ENCODE peak calls at places on chromosomes 11 and 22, in six cellular contexts. I, W, U, J, Z and D are unnamed samples.

GRCh38 chr11:96293583-96293982 is 49.4 kb downstream of the MAML2 start:
- DNase-seq in J (no peak), Z (no peak), I (no peak), U (no peak), W (no peak), D (peak)

GRCh38 chr11:59197990-59198389 is 14.7 kb downstream of the MPEG1 start:
- DNase-seq in I (no peak), U (no peak), W (peak), J (no peak), Z (peak), D (no peak)

GRCh38 chr11:86888164-86888977 is 66.8 kb downstream of the FZD4 start:
- DNase-seq in I (no peak), Z (no peak), J (no peak), U (no peak), W (peak), D (no peak)

GRCh38 chr11:32302826-32303225 is 132.5 kb downstream of the WT1 start:
- DNase-seq in U (no peak), J (no peak), Z (no peak), W (no peak), I (no peak), D (no peak)

GRCh38 chr22:25102722-25103121 is 96.9 kb upstream of the CRYBB3 start:
- DNase-seq in U (no peak), Z (no peak), J (no peak), I (no peak), W (no peak), D (no peak)

GRCh38 chr11:35725880-35726279 is 63.3 kb downstream of the TRIM44 start:
- DNase-seq in I (peak), Z (no peak), J (no peak), U (no peak), W (peak), D (no peak)

GRCh38 chr11:115408036-115408911 is 95.9 kb downstream of the CADM1 start:
- DNase-seq in I (no peak), W (no peak), U (no peak), Z (no peak), J (peak), D (no peak)

GRCh38 chr11:95279921-95280861 is 49.2 kb upstream of the SESN3 start:
- DNase-seq in I (no peak), W (no peak), J (no peak), Z (no peak), U (no peak), D (peak)

GRCh38 chr11:8717876-8718753 is 35.5 kb downstream of the RPL27A start:
- DNase-seq in I (peak), J (no peak), U (no peak), W (peak), Z (peak), D (peak)

GRCh38 chr22:25848954-25849353 is 107.0 kb downstream of the MYO18B start:
- DNase-seq in W (no peak), I (no peak), U (no peak), Z (no peak), J (no peak), D (no peak)

GRCh38 chr22:24236656-24237055 is 8.2 kb downstream of the GGT5 start:
- DNase-seq in U (no peak), J (no peak), W (no peak), Z (no peak), I (no peak), D (no peak)

GRCh38 chr11:107851704-107852315 is 6.8 kb downstream of the SLC35F2 start:
- DNase-seq in W (no peak), I (no peak), U (no peak), J (no peak), Z (no peak), D (no peak)

GRCh38 chr22:49760280-49760629 is 67.4 kb downstream of the BRD1 start:
- DNase-seq in U (no peak), J (no peak), I (peak), W (no peak), Z (no peak), D (no peak)

GRCh38 chr11:9738126-9738525 is 74.2 kb downstream of the SWAP70 start:
- DNase-seq in Z (peak), U (no peak), J (no peak), I (no peak), W (no peak), D (no peak)

GRCh38 chr11:35337136-35337918 is 82.0 kb downstream of the SLC1A2 start:
- DNase-seq in Z (no peak), I (peak), U (no peak), J (no peak), W (peak), D (no peak)

GRCh38 chr11:108131993-108132392 is 10.6 kb downstream of the ACAT1 start:
- DNase-seq in Z (no peak), I (no peak), J (no peak), U (no peak), W (no peak), D (no peak)

GRCh38 chr11:15757299-15757698 is 599.0 kb downstream of the SOX6 start:
- DNase-seq in I (no peak), Z (no peak), W (no peak), U (no peak), J (no peak), D (no peak)

GRCh38 chr22:47759909-47760308 is 997.5 kb downstream of the TBC1D22A start:
- DNase-seq in I (no peak), W (no peak), Z (no peak), J (no peak), U (no peak), D (no peak)

GRCh38 chr11:22558638-22559037 is 67.0 kb downstream of the FANCF start:
- DNase-seq in U (no peak), Z (no peak), I (no peak), W (no peak), J (no peak), D (no peak)

GRCh38 chr11:126197277-126197939 is 14.0 kb downstream of the RPUSD4 start:
- DNase-seq in U (no peak), I (no peak), W (peak), J (peak), Z (no peak), D (no peak)

GRCh38 chr11:116892374-116892773 is 55.0 kb upstream of the APOA1 start:
- DNase-seq in I (no peak), J (no peak), W (no peak), U (no peak), Z (no peak), D (no peak)

GRCh38 chr11:116893437-116893836 is 56.0 kb upstream of the APOA1 start:
- DNase-seq in Z (no peak), U (no peak), W (no peak), J (no peak), I (no peak), D (no peak)

GRCh38 chr11:116896211-116896610 is 58.8 kb upstream of the APOA1 start:
- DNase-seq in U (no peak), J (no peak), W (no peak), Z (no peak), I (no peak), D (no peak)

GRCh38 chr11:116893906-116894305 is 56.5 kb upstream of the APOA1 start:
- DNase-seq in Z (no peak), U (no peak), J (no peak), W (no peak), I (no peak), D (no peak)

GRCh38 chr11:116895053-116895757 is 57.8 kb upstream of the APOA1 start:
- DNase-seq in U (peak), I (no peak), Z (peak), J (no peak), W (no peak), D (peak)
- TF ChIP-seq CTCF in U (peak), I (peak), Z (no peak), J (peak), W (peak), D (peak)

GRCh38 chr11:61694971-61695706 is 14.9 kb downstream of the DAGLA start:
- DNase-seq in J (no peak), U (no peak), I (no peak), Z (peak), W (no peak), D (no peak)
- TF ChIP-seq CTCF in J (no peak), U (no peak), I (no peak), Z (no peak), W (peak), D (no peak)

DNA sequence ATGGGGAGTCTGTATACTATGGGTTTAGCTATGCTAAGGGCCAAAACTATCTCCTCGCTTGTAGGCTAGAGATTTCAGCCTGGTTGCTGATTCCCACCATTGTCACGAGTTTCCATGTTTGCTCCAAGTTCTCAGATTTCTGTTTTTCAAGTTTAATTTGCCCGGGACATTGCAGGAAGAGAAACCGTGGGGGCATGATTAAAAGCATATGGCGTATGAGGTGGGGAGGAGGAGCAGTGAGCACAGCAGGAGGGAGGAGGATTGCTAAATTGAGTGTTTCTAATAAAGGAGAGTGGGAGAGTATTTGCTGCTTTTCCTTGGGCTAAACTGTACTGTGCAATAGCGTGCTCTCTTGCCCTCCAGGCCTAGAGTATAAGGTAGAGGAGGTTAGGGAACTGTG is 558.4 kb downstream of the METTL15 start:
- DNase-seq in U (no peak), J (no peak), Z (no peak), I (no peak), W (no peak), D (no peak)
- TF ChIP-seq CTCF in U (no peak), J (no peak), Z (no peak), I (no peak), W (no peak), D (no peak)

GRCh38 chr22:27470169-27470772 is 331.3 kb downstream of the MN1 start:
- DNase-seq in I (no peak), W (no peak), U (no peak), J (no peak), Z (no peak), D (no peak)
- TF ChIP-seq CTCF in I (no peak), W (no peak), U (no peak), J (no peak), Z (no peak), D (no peak)

DNA sequence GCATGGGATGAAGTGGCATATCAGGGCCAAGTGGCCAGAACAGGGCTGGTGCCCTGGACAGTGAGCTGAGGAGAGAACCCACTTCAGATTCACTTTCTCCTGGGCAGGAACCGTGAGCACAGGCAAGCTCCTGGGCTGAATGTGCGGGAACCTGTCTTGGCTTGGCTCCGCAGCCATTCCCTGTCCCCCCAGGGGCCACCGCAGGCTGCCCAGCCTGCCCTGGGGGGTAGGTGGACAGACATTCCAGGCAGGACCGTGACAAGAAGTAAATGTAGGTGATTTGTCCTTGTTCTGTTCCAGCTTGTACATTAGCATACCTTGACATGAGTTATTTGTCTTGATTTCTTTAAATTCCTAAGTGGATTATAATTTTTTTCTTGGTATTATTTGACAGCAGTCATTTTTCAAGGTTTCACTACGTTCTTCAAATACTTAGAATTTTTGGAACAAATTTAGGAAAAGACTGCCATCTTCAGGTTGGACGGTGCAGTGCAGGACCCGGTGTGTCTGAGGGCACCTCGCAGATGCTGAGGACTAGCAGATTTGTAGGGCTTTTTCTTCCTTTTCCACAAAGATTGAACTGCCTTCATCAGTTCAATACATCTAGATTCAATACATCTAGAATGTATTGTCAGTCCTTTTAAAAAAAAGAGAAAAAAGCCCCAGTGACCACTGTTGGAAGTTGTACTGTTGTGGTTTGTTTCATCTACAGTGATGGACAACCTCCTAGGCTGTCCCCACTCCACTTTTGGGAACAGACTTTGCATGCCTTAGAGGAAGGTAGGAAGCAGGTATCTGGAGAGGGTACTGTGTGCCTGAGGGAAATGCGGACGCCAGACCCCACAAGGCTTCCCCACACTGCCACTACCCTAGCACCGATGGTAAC is 115.1 kb upstream of the RASSF10 start:
- DNase-seq in I (peak), U (peak), Z (peak), J (peak), W (peak), D (peak)
- TF ChIP-seq CTCF in I (peak), U (peak), Z (peak), J (peak), W (peak), D (peak)

GRCh38 chr22:37015587-37015878 is 3.7 kb downstream of the TST start:
- DNase-seq in Z (no peak), J (no peak), I (no peak), W (no peak), U (no peak), D (no peak)
- TF ChIP-seq CTCF in Z (no peak), J (no peak), I (no peak), W (no peak), U (no peak), D (no peak)

GRCh38 chr11:65639623-65640482 is 2.0 kb downstream of the SIPA1 start:
- DNase-seq in U (no peak), W (no peak), J (no peak), Z (no peak), I (no peak), D (peak)

GRCh38 chr11:65636108-65636809 is 1.6 kb upstream of the SIPA1 start:
- DNase-seq in I (no peak), Z (no peak), J (no peak), U (no peak), W (no peak), D (no peak)

GRCh38 chr11:65636810-65637557 is 917 bp upstream of the SIPA1 start:
- DNase-seq in U (no peak), J (no peak), W (no peak), Z (no peak), I (no peak), D (no peak)

GRCh38 chr11:65634905-65635731 is 2.8 kb upstream of the SIPA1 start:
- DNase-seq in J (no peak), W (no peak), Z (no peak), U (no peak), I (no peak), D (no peak)

GRCh38 chr11:65637794-65638317 is at the start of gene SIPA1:
- DNase-seq in U (peak), I (peak), J (peak), Z (peak), W (peak), D (peak)
- TF ChIP-seq CTCF in U (peak), I (peak), J (peak), Z (no peak), W (peak), D (peak)

DNA sequence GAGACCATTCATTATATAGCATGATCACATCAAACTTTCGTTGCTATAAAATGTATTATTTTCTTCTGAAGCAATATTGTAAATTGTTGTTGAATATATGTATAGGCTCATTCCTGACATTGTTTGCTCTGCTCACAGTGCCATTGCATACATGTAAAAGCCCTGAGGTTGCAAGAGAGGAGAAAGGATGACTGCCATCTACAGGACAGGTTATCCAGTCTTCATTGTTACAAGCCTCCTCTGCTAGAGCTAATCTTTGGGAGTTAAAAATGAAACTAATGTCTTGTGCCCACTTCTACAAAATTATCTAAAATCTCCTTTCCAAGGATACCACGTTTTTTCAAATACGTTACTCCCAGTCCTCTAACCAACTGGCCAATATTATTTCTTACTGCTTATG is 16.4 kb upstream of the OR5AL1 start:
- DNase-seq in J (no peak), I (no peak), U (no peak), W (no peak), Z (no peak), D (no peak)
- TF ChIP-seq CTCF in J (no peak), I (no peak), U (no peak), W (no peak), Z (no peak), D (no peak)